ENCODE peak calls at places on chromosome 10, in five cellular contexts. One of them, this sample, is unnamed.

GRCh38 chr10:92757066-92757716 is 67.4 kb downstream of the HHEX start:
- DNase-seq in tibial artery: peak; percentile 95
- DNase-seq in osteoblast: peak; percentile 69
- DNase-seq in suprapubic skin: peak; percentile 85
- DNase-seq in pancreas: peak; percentile 16
- DNase-seq in this sample: no peak

GRCh38 chr10:69489506-69490090 is 38.3 kb downstream of the TSPAN15 start:
- DNase-seq in suprapubic skin: no peak
- DNase-seq in osteoblast: peak; percentile 52
- DNase-seq in tibial artery: no peak
- DNase-seq in pancreas: no peak
- DNase-seq in this sample: no peak

GRCh38 chr10:63929826-63930467 is 408.7 kb downstream of the REEP3 start:
- DNase-seq in osteoblast: no peak
- DNase-seq in tibial artery: no peak
- DNase-seq in pancreas: no peak
- DNase-seq in suprapubic skin: no peak
- DNase-seq in this sample: no peak

GRCh38 chr10:129799942-129800341 is 164.1 kb downstream of the EBF3 start:
- DNase-seq in osteoblast: peak; percentile 30
- DNase-seq in suprapubic skin: no peak
- DNase-seq in tibial artery: no peak
- DNase-seq in pancreas: no peak
- DNase-seq in this sample: no peak

GRCh38 chr10:74056081-74056818 is 58.3 kb downstream of the VCL start:
- DNase-seq in suprapubic skin: no peak
- DNase-seq in pancreas: no peak
- DNase-seq in osteoblast: peak; percentile 29
- DNase-seq in tibial artery: no peak
- DNase-seq in this sample: no peak

GRCh38 chr10:3761111-3761686 is 23.8 kb downstream of the KLF6 start:
- DNase-seq in pancreas: no peak
- DNase-seq in tibial artery: no peak
- DNase-seq in suprapubic skin: peak; percentile 11
- DNase-seq in osteoblast: no peak
- DNase-seq in this sample: peak; percentile 3

GRCh38 chr10:14063531-14064317 is 267.0 kb downstream of the FRMD4A start:
- DNase-seq in suprapubic skin: no peak
- DNase-seq in osteoblast: peak; percentile 76
- DNase-seq in pancreas: no peak
- DNase-seq in tibial artery: peak; percentile 44
- DNase-seq in this sample: no peak

GRCh38 chr10:49281461-49281860 is 17.5 kb upstream of the C10orf71 start:
- DNase-seq in tibial artery: no peak
- DNase-seq in osteoblast: no peak
- DNase-seq in pancreas: no peak
- DNase-seq in suprapubic skin: peak; percentile 47
- DNase-seq in this sample: no peak

GRCh38 chr10:98255146-98255877 is 12.7 kb downstream of the LOXL4 start:
- DNase-seq in tibial artery: no peak
- DNase-seq in suprapubic skin: no peak
- DNase-seq in osteoblast: no peak
- DNase-seq in pancreas: no peak
- DNase-seq in this sample: no peak

GRCh38 chr10:63757067-63757466 is 235.9 kb downstream of the REEP3 start:
- DNase-seq in tibial artery: no peak
- DNase-seq in suprapubic skin: no peak
- DNase-seq in pancreas: no peak
- DNase-seq in osteoblast: no peak
- DNase-seq in this sample: no peak

DNA sequence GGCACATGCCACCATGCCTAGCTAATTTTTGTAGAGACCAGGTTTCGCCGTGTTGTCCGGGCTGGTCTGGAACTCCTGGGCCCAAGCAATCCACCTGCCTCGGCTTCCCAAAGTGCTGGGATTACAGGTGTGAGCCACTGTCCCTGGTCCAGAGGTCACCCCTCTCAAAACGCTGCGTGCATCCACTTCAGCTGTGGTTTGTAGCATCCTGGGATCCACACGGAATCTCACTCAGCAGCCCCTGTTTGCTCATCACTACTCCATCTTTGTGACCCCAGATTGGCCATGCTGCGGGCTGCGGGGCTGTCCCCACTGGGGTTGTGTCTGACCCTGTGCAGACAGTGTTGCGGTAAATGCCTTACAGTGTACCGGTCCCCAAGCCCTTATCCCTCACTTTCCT is 3.5 kb downstream of the INPP5A start:
- DNase-seq in tibial artery: peak; percentile 9
- DNase-seq in suprapubic skin: no peak
- DNase-seq in pancreas: no peak
- DNase-seq in osteoblast: no peak
- DNase-seq in this sample: no peak
- H3K4me1 ChIP-seq in tibial artery: peaks cover 67% of the 10 kb centered on the region
- H3K4me1 ChIP-seq in suprapubic skin: peaks cover 67% of the 10 kb centered on the region
- H3K4me1 ChIP-seq in pancreas: peaks cover 16% of the 10 kb centered on the region
- H3K4me1 ChIP-seq in osteoblast: peaks cover 38% of the 10 kb centered on the region
- H3K4me1 ChIP-seq in this sample: peaks cover 74% of the 10 kb centered on the region

GRCh38 chr10:117441812-117442443 is 66.7 kb upstream of the PDZD8 start:
- DNase-seq in pancreas: no peak
- DNase-seq in osteoblast: peak; percentile 93
- DNase-seq in tibial artery: peak; percentile 37
- DNase-seq in suprapubic skin: no peak
- DNase-seq in this sample: no peak
- H3K27me3 ChIP-seq in pancreas: no peaks in the 10 kb centered on the region
- H3K27me3 ChIP-seq in osteoblast: peaks cover 3% of the 10 kb centered on the region
- H3K27me3 ChIP-seq in tibial artery: no peaks in the 10 kb centered on the region
- H3K27me3 ChIP-seq in suprapubic skin: no peaks in the 10 kb centered on the region
- H3K27me3 ChIP-seq in this sample: no peaks in the 10 kb centered on the region

GRCh38 chr10:9608592-9608991 is 1409.1 kb upstream of the CELF2 start:
- DNase-seq in osteoblast: peak; percentile 9
- DNase-seq in tibial artery: no peak
- DNase-seq in pancreas: no peak
- DNase-seq in suprapubic skin: no peak
- DNase-seq in this sample: no peak
- TF ChIP-seq CTCF in osteoblast: peak; percentile 61
- TF ChIP-seq CTCF in tibial artery: peak; percentile 26
- TF ChIP-seq CTCF in pancreas: no peak
- TF ChIP-seq CTCF in suprapubic skin: no peak
- TF ChIP-seq CTCF in this sample: no peak

GRCh38 chr10:124007773-124008145 is 85.6 kb downstream of the CHST15 start:
- DNase-seq in suprapubic skin: peak; percentile 53
- DNase-seq in pancreas: no peak
- DNase-seq in osteoblast: peak; percentile 44
- DNase-seq in tibial artery: peak; percentile 6
- DNase-seq in this sample: no peak
- H3K4me1 ChIP-seq in suprapubic skin: peaks cover 3% of the 10 kb centered on the region
- H3K4me1 ChIP-seq in pancreas: no peaks in the 10 kb centered on the region
- H3K4me1 ChIP-seq in osteoblast: peaks cover 16% of the 10 kb centered on the region
- H3K4me1 ChIP-seq in tibial artery: no peaks in the 10 kb centered on the region
- H3K4me1 ChIP-seq in this sample: no peaks in the 10 kb centered on the region

GRCh38 chr10:106615081-106615480 is 549.4 kb downstream of the SORCS1 start:
- DNase-seq in osteoblast: no peak
- DNase-seq in tibial artery: no peak
- DNase-seq in suprapubic skin: no peak
- DNase-seq in pancreas: no peak
- DNase-seq in this sample: no peak
- H3K27me3 ChIP-seq in osteoblast: no peaks in the 10 kb centered on the region
- H3K27me3 ChIP-seq in tibial artery: peaks cover 5% of the 10 kb centered on the region
- H3K27me3 ChIP-seq in suprapubic skin: no peaks in the 10 kb centered on the region
- H3K27me3 ChIP-seq in pancreas: no peaks in the 10 kb centered on the region
- H3K27me3 ChIP-seq in this sample: no peaks in the 10 kb centered on the region

GRCh38 chr10:11270135-11270857 is 252.6 kb downstream of the CELF2 start:
- DNase-seq in tibial artery: peak; percentile 71
- DNase-seq in suprapubic skin: no peak
- DNase-seq in osteoblast: peak; percentile 89
- DNase-seq in pancreas: peak; percentile 55
- DNase-seq in this sample: peak; percentile 74
- TF ChIP-seq CTCF in tibial artery: peak; percentile 88
- TF ChIP-seq CTCF in suprapubic skin: peak; percentile 52
- TF ChIP-seq CTCF in osteoblast: peak; percentile 79
- TF ChIP-seq CTCF in pancreas: peak; percentile 85
- TF ChIP-seq CTCF in this sample: peak; percentile 83

GRCh38 chr10:132630666-132631347 is 93.2 kb downstream of the INPP5A start:
- DNase-seq in osteoblast: peak; percentile 69
- DNase-seq in suprapubic skin: peak; percentile 76
- DNase-seq in pancreas: peak; percentile 82
- DNase-seq in tibial artery: peak; percentile 83
- DNase-seq in this sample: no peak
- H3K4me1 ChIP-seq in osteoblast: peaks cover 10% of the 10 kb centered on the region
- H3K4me1 ChIP-seq in suprapubic skin: peaks cover 74% of the 10 kb centered on the region
- H3K4me1 ChIP-seq in pancreas: peaks cover 29% of the 10 kb centered on the region
- H3K4me1 ChIP-seq in tibial artery: peaks cover 82% of the 10 kb centered on the region
- H3K4me1 ChIP-seq in this sample: no peaks in the 10 kb centered on the region

GRCh38 chr10:127903789-127904188 is 3.1 kb upstream of the PTPRE start:
- DNase-seq in osteoblast: no peak
- DNase-seq in suprapubic skin: no peak
- DNase-seq in pancreas: no peak
- DNase-seq in tibial artery: no peak
- DNase-seq in this sample: no peak
- H3K27me3 ChIP-seq in osteoblast: peaks cover 3% of the 10 kb centered on the region
- H3K27me3 ChIP-seq in suprapubic skin: peaks cover 20% of the 10 kb centered on the region
- H3K27me3 ChIP-seq in pancreas: no peaks in the 10 kb centered on the region
- H3K27me3 ChIP-seq in tibial artery: peaks cover 22% of the 10 kb centered on the region
- H3K27me3 ChIP-seq in this sample: no peaks in the 10 kb centered on the region

DNA sequence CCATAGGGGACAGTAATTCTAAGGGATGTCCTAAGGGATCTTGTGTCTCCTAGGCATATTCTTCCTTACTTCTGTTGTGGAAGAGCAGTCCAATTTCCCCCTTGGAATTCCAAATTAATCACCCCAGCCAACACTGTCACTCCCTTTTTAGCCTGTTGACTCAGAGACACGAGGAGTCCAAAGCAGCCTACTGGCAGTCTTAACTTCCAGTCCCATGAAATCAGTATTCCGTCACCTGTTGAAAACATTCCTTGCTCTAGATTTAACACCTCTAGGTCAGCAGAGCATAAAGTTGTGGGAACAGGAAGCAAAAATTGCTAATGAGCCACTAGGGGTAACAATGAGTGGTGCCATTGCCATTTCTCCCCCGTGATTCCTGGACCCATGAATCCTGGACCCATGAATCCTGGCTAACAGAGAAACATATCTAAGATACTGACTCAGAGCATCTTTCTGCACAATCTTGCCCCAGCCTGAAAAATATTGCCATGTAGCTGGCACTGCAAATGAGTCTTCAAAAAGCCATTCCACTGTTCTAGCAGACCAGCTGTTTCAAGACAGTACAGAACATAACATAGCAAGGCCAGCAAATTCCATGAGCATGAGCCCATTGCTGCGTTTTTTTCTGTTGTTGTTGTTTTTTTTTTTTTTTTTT is 252.7 kb upstream of the PTER start:
- DNase-seq in pancreas: no peak
- DNase-seq in osteoblast: no peak
- DNase-seq in tibial artery: no peak
- DNase-seq in suprapubic skin: no peak
- DNase-seq in this sample: no peak
- TF ChIP-seq CTCF in pancreas: no peak
- TF ChIP-seq CTCF in osteoblast: no peak
- TF ChIP-seq CTCF in tibial artery: no peak
- TF ChIP-seq CTCF in suprapubic skin: no peak
- TF ChIP-seq CTCF in this sample: no peak